ENCODE peak calls at places on chromosomes 7 and 10, in eight cellular contexts. One of them, this sample, is unnamed.

GRCh38 chr7:76268376-76268775 is 34.1 kb upstream of the HSPB1 start:
- DNase-seq in AG10803: no peak
- DNase-seq in right lobe of liver: no peak
- DNase-seq in fibroblast of the aortic adventitia: no peak
- DNase-seq in stomach: no peak
- DNase-seq in HL-60: no peak
- DNase-seq in A549: no peak
- DNase-seq in choroid plexus epithelial cell: no peak
- DNase-seq in this sample: no peak

GRCh38 chr10:88565072-88565471 is 18.0 kb downstream of the RNLS start:
- DNase-seq in AG10803: peak; percentile 42
- DNase-seq in right lobe of liver: no peak
- DNase-seq in fibroblast of the aortic adventitia: peak; percentile 76
- DNase-seq in stomach: no peak
- DNase-seq in HL-60: no peak
- DNase-seq in A549: peak; percentile 15
- DNase-seq in choroid plexus epithelial cell: peak; percentile 75
- DNase-seq in this sample: peak; percentile 40

GRCh38 chr7:127446842-127447241 is 54.3 kb upstream of the ZNF800 start:
- DNase-seq in AG10803: no peak
- DNase-seq in right lobe of liver: no peak
- DNase-seq in fibroblast of the aortic adventitia: no peak
- DNase-seq in stomach: no peak
- DNase-seq in HL-60: no peak
- DNase-seq in A549: no peak
- DNase-seq in choroid plexus epithelial cell: no peak
- DNase-seq in this sample: peak; percentile 61

GRCh38 chr7:10643545-10643944 is 330.1 kb upstream of the PHF14 start:
- DNase-seq in AG10803: no peak
- DNase-seq in right lobe of liver: no peak
- DNase-seq in fibroblast of the aortic adventitia: no peak
- DNase-seq in stomach: no peak
- DNase-seq in HL-60: no peak
- DNase-seq in A549: no peak
- DNase-seq in choroid plexus epithelial cell: no peak
- DNase-seq in this sample: no peak

GRCh38 chr7:1977059-1977875 is 255.5 kb downstream of the MAD1L1 start:
- DNase-seq in AG10803: no peak
- DNase-seq in right lobe of liver: peak; percentile 36
- DNase-seq in fibroblast of the aortic adventitia: no peak
- DNase-seq in stomach: no peak
- DNase-seq in HL-60: no peak
- DNase-seq in A549: no peak
- DNase-seq in choroid plexus epithelial cell: no peak
- DNase-seq in this sample: no peak

GRCh38 chr7:141593134-141593533 is 41.9 kb downstream of the AGK start:
- DNase-seq in AG10803: peak; percentile 51
- DNase-seq in right lobe of liver: no peak
- DNase-seq in fibroblast of the aortic adventitia: peak; percentile 53
- DNase-seq in stomach: no peak
- DNase-seq in HL-60: no peak
- DNase-seq in A549: no peak
- DNase-seq in choroid plexus epithelial cell: peak; percentile 93
- DNase-seq in this sample: peak; percentile 8

GRCh38 chr10:18157909-18158308 is 17.7 kb downstream of the CACNB2 start:
- DNase-seq in AG10803: peak; percentile 78
- DNase-seq in right lobe of liver: no peak
- DNase-seq in fibroblast of the aortic adventitia: peak; percentile 93
- DNase-seq in stomach: no peak
- DNase-seq in HL-60: no peak
- DNase-seq in A549: no peak
- DNase-seq in choroid plexus epithelial cell: peak; percentile 66
- DNase-seq in this sample: peak; percentile 49

GRCh38 chr10:43680035-43680434 is 31.4 kb upstream of the ZNF32 start:
- DNase-seq in AG10803: no peak
- DNase-seq in right lobe of liver: no peak
- DNase-seq in fibroblast of the aortic adventitia: peak; percentile 36
- DNase-seq in stomach: no peak
- DNase-seq in HL-60: no peak
- DNase-seq in A549: no peak
- DNase-seq in choroid plexus epithelial cell: peak; percentile 41
- DNase-seq in this sample: peak; percentile 12

GRCh38 chr7:86814980-86815379 is 171.3 kb downstream of the GRM3 start:
- DNase-seq in AG10803: peak; percentile 3
- DNase-seq in right lobe of liver: no peak
- DNase-seq in fibroblast of the aortic adventitia: peak; percentile 2
- DNase-seq in stomach: no peak
- DNase-seq in HL-60: no peak
- DNase-seq in A549: no peak
- DNase-seq in choroid plexus epithelial cell: peak; percentile 11
- DNase-seq in this sample: peak; percentile 2

GRCh38 chr10:110783509-110784103 is 88.1 kb upstream of the PDCD4 start:
- DNase-seq in AG10803: peak; percentile 12
- DNase-seq in right lobe of liver: no peak
- DNase-seq in fibroblast of the aortic adventitia: peak; percentile 23
- DNase-seq in stomach: no peak
- DNase-seq in HL-60: no peak
- DNase-seq in A549: no peak
- DNase-seq in choroid plexus epithelial cell: no peak
- DNase-seq in this sample: peak; percentile 17

GRCh38 chr10:89556590-89556989 is 21.2 kb upstream of the SLC16A12 start:
- DNase-seq in AG10803: peak; percentile 20
- DNase-seq in right lobe of liver: no peak
- DNase-seq in fibroblast of the aortic adventitia: peak; percentile 17
- DNase-seq in stomach: no peak
- DNase-seq in HL-60: no peak
- DNase-seq in A549: no peak
- DNase-seq in choroid plexus epithelial cell: peak; percentile 84
- DNase-seq in this sample: no peak

GRCh38 chr7:70706204-70706603 is 425.7 kb upstream of the GALNT17 start:
- DNase-seq in AG10803: no peak
- DNase-seq in right lobe of liver: no peak
- DNase-seq in fibroblast of the aortic adventitia: no peak
- DNase-seq in stomach: no peak
- DNase-seq in HL-60: no peak
- DNase-seq in A549: no peak
- DNase-seq in choroid plexus epithelial cell: no peak
- DNase-seq in this sample: no peak

GRCh38 chr7:27245124-27245797 is 2.7 kb downstream of the EVX1 start:
- DNase-seq in AG10803: no peak
- DNase-seq in right lobe of liver: no peak
- DNase-seq in fibroblast of the aortic adventitia: no peak
- DNase-seq in stomach: no peak
- DNase-seq in HL-60: no peak
- DNase-seq in A549: no peak
- DNase-seq in choroid plexus epithelial cell: no peak
- DNase-seq in this sample: no peak

GRCh38 chr10:104246981-104247380 is 7.7 kb upstream of the GSTO1 start:
- DNase-seq in AG10803: peak; percentile 43
- DNase-seq in right lobe of liver: no peak
- DNase-seq in fibroblast of the aortic adventitia: peak; percentile 89
- DNase-seq in stomach: no peak
- DNase-seq in HL-60: no peak
- DNase-seq in A549: no peak
- DNase-seq in choroid plexus epithelial cell: peak; percentile 49
- DNase-seq in this sample: peak; percentile 81

GRCh38 chr7:97025130-97025499 is 484 bp upstream of the DLX5 start:
- DNase-seq in AG10803: no peak
- DNase-seq in right lobe of liver: no peak
- DNase-seq in fibroblast of the aortic adventitia: no peak
- DNase-seq in stomach: no peak
- DNase-seq in HL-60: no peak
- DNase-seq in A549: no peak
- DNase-seq in choroid plexus epithelial cell: no peak
- DNase-seq in this sample: no peak

GRCh38 chr7:97022451-97023306 is 2.0 kb downstream of the DLX5 start:
- DNase-seq in AG10803: no peak
- DNase-seq in right lobe of liver: no peak
- DNase-seq in fibroblast of the aortic adventitia: no peak
- DNase-seq in stomach: no peak
- DNase-seq in HL-60: no peak
- DNase-seq in A549: no peak
- DNase-seq in choroid plexus epithelial cell: no peak
- DNase-seq in this sample: no peak

GRCh38 chr7:97026705-97027426 is 2.2 kb upstream of the DLX5 start:
- DNase-seq in AG10803: no peak
- DNase-seq in right lobe of liver: no peak
- DNase-seq in fibroblast of the aortic adventitia: no peak
- DNase-seq in stomach: no peak
- DNase-seq in HL-60: no peak
- DNase-seq in A549: no peak
- DNase-seq in choroid plexus epithelial cell: no peak
- DNase-seq in this sample: no peak

GRCh38 chr7:97025983-97026704 is 1.5 kb upstream of the DLX5 start:
- DNase-seq in AG10803: peak; percentile 8
- DNase-seq in right lobe of liver: peak; percentile 59
- DNase-seq in fibroblast of the aortic adventitia: no peak
- DNase-seq in stomach: peak; percentile 48
- DNase-seq in HL-60: no peak
- DNase-seq in A549: no peak
- DNase-seq in choroid plexus epithelial cell: peak; percentile 5
- DNase-seq in this sample: no peak

GRCh38 chr7:97024209-97025129 is at the start of gene DLX5:
- DNase-seq in AG10803: peak; percentile 52
- DNase-seq in right lobe of liver: no peak
- DNase-seq in fibroblast of the aortic adventitia: peak; percentile 24
- DNase-seq in stomach: no peak
- DNase-seq in HL-60: no peak
- DNase-seq in A549: no peak
- DNase-seq in choroid plexus epithelial cell: no peak
- DNase-seq in this sample: peak; percentile 80
- H3K4me3 ChIP-seq in AG10803: peak within 1 kb of the TSS; percentile 55
- H3K4me3 ChIP-seq in right lobe of liver: no peak within 1 kb of the TSS
- H3K4me3 ChIP-seq in fibroblast of the aortic adventitia: peak within 1 kb of the TSS; percentile 42
- H3K4me3 ChIP-seq in stomach: peak within 1 kb of the TSS; percentile 45
- H3K4me3 ChIP-seq in HL-60: no peak within 1 kb of the TSS
- H3K4me3 ChIP-seq in A549: peak within 1 kb of the TSS; percentile 36
- H3K4me3 ChIP-seq in choroid plexus epithelial cell: no peak within 1 kb of the TSS
- H3K4me3 ChIP-seq in this sample: peak within 1 kb of the TSS; percentile 79

DNA sequence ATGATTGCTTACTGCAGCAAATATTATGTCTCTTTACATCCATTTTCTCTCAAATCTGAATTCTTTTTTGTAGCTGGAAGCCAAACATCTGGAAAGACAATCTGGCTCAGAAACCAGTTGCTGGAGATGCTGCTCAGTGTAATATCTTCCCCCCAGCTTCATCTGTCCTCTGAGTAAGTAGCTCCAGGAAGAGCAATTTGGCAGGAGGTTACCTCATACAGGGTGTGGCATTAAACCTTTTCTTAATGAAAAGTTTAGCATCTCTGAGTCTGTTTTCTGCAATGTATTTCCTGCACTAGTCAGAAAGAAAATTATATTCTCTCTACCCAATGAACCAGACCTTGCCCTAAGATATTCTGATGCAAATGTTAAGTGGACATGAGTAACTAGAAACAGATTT is 123.1 kb downstream of the WDFY4 start:
- DNase-seq in AG10803: peak; percentile 16
- DNase-seq in right lobe of liver: no peak
- DNase-seq in fibroblast of the aortic adventitia: no peak
- DNase-seq in stomach: no peak
- DNase-seq in HL-60: no peak
- DNase-seq in A549: no peak
- DNase-seq in choroid plexus epithelial cell: no peak
- DNase-seq in this sample: peak; percentile 57
- TF ChIP-seq CTCF in AG10803: no peak
- TF ChIP-seq CTCF in right lobe of liver: no peak
- TF ChIP-seq CTCF in fibroblast of the aortic adventitia: no peak
- TF ChIP-seq CTCF in stomach: no peak
- TF ChIP-seq CTCF in HL-60: no peak
- TF ChIP-seq CTCF in A549: no peak
- TF ChIP-seq CTCF in choroid plexus epithelial cell: no peak
- TF ChIP-seq CTCF in this sample: no peak

DNA sequence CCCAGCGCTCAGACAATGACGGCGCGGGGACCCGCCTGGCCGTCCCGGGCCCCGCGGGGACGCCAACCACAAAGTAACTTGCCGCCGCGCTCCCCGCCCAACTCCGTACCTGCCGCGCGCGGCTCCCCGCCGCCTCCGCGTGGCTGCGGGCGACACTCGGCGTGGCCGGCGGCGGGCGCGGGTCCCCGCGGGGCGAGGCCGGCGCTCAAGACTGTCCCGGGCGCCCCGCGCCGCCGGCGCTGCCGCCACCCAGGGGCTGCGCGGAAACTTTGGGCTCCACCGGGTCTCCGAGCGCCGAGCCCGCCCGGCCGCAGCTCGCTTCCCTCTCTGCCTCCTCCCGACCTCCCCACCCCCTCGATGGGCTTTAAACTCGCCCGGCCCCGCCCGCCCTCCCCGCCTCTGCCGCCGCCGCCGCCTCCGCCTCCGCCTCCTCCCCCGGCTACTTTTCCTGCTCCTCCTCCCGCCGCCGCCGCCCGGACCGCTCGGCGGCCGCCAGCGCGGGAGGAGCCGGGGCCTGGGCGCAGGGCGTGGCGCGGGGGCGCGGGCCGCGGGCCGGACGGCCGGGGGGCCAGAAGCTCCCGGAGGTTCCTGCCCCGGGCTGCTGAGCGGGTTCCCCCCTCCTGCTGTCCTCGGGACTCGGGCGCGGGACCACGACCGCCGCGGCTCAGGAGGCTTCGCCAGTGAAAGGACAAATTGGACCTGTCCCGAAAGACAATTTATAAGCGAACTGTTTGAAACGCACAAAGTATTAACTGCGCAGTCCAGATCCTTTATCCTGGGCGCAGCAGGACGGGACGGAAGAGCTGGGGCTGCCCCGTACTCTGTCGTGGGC is 10.6 kb upstream of the GRB10 start:
- DNase-seq in AG10803: peak; percentile 56
- DNase-seq in right lobe of liver: peak; percentile 87
- DNase-seq in fibroblast of the aortic adventitia: peak; percentile 59
- DNase-seq in stomach: peak; percentile 70
- DNase-seq in HL-60: no peak
- DNase-seq in A549: peak; percentile 72
- DNase-seq in choroid plexus epithelial cell: peak; percentile 70
- DNase-seq in this sample: peak; percentile 66
- H3K4me3 ChIP-seq in AG10803: peak overlapping the region; percentile 70
- H3K4me3 ChIP-seq in right lobe of liver: peak overlapping the region; percentile 66
- H3K4me3 ChIP-seq in fibroblast of the aortic adventitia: peak overlapping the region; percentile 72
- H3K4me3 ChIP-seq in stomach: peak overlapping the region; percentile 65
- H3K4me3 ChIP-seq in HL-60: peak overlapping the region; percentile 52
- H3K4me3 ChIP-seq in A549: peak overlapping the region; percentile 80
- H3K4me3 ChIP-seq in choroid plexus epithelial cell: peak overlapping the region; percentile 68
- H3K4me3 ChIP-seq in this sample: peak overlapping the region; percentile 34

DNA sequence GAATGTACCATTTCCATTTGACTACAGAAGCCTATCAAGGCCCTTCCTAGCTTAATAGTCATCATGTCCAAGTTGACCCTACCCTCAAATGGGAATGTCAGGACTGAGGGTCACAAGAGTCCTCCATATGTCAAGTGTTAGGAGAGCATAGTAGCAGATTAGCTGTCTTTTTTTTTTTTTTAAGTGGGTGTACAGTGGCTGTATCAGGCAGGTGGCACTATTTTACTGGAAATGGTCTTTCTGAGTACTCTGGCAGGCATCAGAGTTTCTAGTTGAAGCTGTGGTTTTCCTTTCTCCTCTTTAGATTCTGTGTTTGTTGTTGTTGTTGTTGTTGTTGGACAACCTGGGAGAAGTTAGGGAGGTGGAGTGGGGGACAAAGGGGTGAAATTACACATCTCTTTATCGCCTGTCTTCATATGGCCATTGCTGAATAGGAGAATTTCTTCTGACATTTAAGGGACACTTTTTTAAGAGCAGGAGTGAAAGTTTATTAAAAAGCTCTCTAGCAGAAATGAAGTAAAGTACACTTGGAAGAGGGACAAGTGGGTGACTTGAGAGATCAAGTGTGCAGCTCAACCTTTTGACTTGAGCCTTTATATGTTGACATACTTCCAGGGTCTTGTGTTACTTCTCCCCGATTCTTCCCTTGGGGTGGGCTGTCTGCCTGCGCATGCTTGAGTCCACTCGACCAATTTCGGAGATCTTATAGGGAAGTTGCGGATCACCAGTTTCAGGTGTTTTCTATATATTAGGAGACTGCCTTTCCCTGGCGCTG is 104.1 kb upstream of the FOXP2 start:
- DNase-seq in AG10803: peak; percentile 1
- DNase-seq in right lobe of liver: no peak
- DNase-seq in fibroblast of the aortic adventitia: peak; percentile 2
- DNase-seq in stomach: no peak
- DNase-seq in HL-60: no peak
- DNase-seq in A549: no peak
- DNase-seq in choroid plexus epithelial cell: no peak
- DNase-seq in this sample: peak; percentile 5
- TF ChIP-seq CTCF in AG10803: peak; percentile 22
- TF ChIP-seq CTCF in right lobe of liver: no peak
- TF ChIP-seq CTCF in fibroblast of the aortic adventitia: no peak
- TF ChIP-seq CTCF in stomach: no peak
- TF ChIP-seq CTCF in HL-60: no peak
- TF ChIP-seq CTCF in A549: peak; percentile 6
- TF ChIP-seq CTCF in choroid plexus epithelial cell: no peak
- TF ChIP-seq CTCF in this sample: peak; percentile 21